ENCODE peak calls at places on chromosomes 2 and 18, in nine cellular contexts. One of them, this sample, is unnamed.
A peak's percentile ranks its signal among the peaks of the same experiment; 100 is the strongest.

GRCh38 chr2:128690431-128690830 is 371.8 kb upstream of the HS6ST1 start:
- DNase-seq in GM12891: no peak
- DNase-seq in NCI-H1105 treated with DMSO at 0.1 percent for 48 hours: no peak
- DNase-seq in activated CD4-positive, alpha-beta T cell treated with anti-CD3 and anti-CD28 coated beads for 24 hours: no peak
- DNase-seq in GM19239: no peak
- DNase-seq in NCI-H1092 treated with DMSO at 0.1 percent for 48 hours: no peak
- DNase-seq in retinal pigment epithelial cell: no peak
- DNase-seq in GM03348: no peak
- DNase-seq in testis: peak; percentile 62
- DNase-seq in this sample: no peak

GRCh38 chr2:218077464-218078216 is 8.6 kb downstream of the RUFY4 start:
- DNase-seq in retinal pigment epithelial cell: no peak
- DNase-seq in activated CD4-positive, alpha-beta T cell treated with anti-CD3 and anti-CD28 coated beads for 24 hours: no peak
- DNase-seq in NCI-H1105 treated with DMSO at 0.1 percent for 48 hours: no peak
- DNase-seq in GM12891: no peak
- DNase-seq in GM19239: no peak
- DNase-seq in testis: no peak
- DNase-seq in GM03348: no peak
- DNase-seq in NCI-H1092 treated with DMSO at 0.1 percent for 48 hours: no peak
- DNase-seq in this sample: no peak

GRCh38 chr2:27798948-27799645 is 27.6 kb downstream of the MRPL33 start:
- DNase-seq in testis: no peak
- DNase-seq in retinal pigment epithelial cell: peak; percentile 100
- DNase-seq in GM19239: no peak
- DNase-seq in GM03348: peak; percentile 93
- DNase-seq in GM12891: no peak
- DNase-seq in NCI-H1105 treated with DMSO at 0.1 percent for 48 hours: no peak
- DNase-seq in activated CD4-positive, alpha-beta T cell treated with anti-CD3 and anti-CD28 coated beads for 24 hours: no peak
- DNase-seq in NCI-H1092 treated with DMSO at 0.1 percent for 48 hours: no peak
- DNase-seq in this sample: no peak

GRCh38 chr2:96427917-96428316 is 77.2 kb downstream of the NEURL3 start:
- DNase-seq in NCI-H1092 treated with DMSO at 0.1 percent for 48 hours: no peak
- DNase-seq in GM12891: no peak
- DNase-seq in retinal pigment epithelial cell: peak; percentile 47
- DNase-seq in GM19239: no peak
- DNase-seq in testis: no peak
- DNase-seq in activated CD4-positive, alpha-beta T cell treated with anti-CD3 and anti-CD28 coated beads for 24 hours: no peak
- DNase-seq in GM03348: peak; percentile 41
- DNase-seq in NCI-H1105 treated with DMSO at 0.1 percent for 48 hours: no peak
- DNase-seq in this sample: no peak

GRCh38 chr2:195382186-195382585 is 274.8 kb upstream of the SLC39A10 start:
- DNase-seq in GM03348: no peak
- DNase-seq in GM12891: no peak
- DNase-seq in NCI-H1092 treated with DMSO at 0.1 percent for 48 hours: no peak
- DNase-seq in activated CD4-positive, alpha-beta T cell treated with anti-CD3 and anti-CD28 coated beads for 24 hours: no peak
- DNase-seq in NCI-H1105 treated with DMSO at 0.1 percent for 48 hours: no peak
- DNase-seq in testis: no peak
- DNase-seq in GM19239: no peak
- DNase-seq in retinal pigment epithelial cell: no peak
- DNase-seq in this sample: no peak

GRCh38 chr2:220465700-220466099 is 838.3 kb downstream of the SLC4A3 start:
- DNase-seq in NCI-H1105 treated with DMSO at 0.1 percent for 48 hours: no peak
- DNase-seq in GM19239: no peak
- DNase-seq in activated CD4-positive, alpha-beta T cell treated with anti-CD3 and anti-CD28 coated beads for 24 hours: no peak
- DNase-seq in GM03348: no peak
- DNase-seq in testis: no peak
- DNase-seq in GM12891: no peak
- DNase-seq in NCI-H1092 treated with DMSO at 0.1 percent for 48 hours: no peak
- DNase-seq in retinal pigment epithelial cell: no peak
- DNase-seq in this sample: no peak

GRCh38 chr2:190328748-190329147 is 9.1 kb upstream of the HIBCH start:
- DNase-seq in NCI-H1105 treated with DMSO at 0.1 percent for 48 hours: no peak
- DNase-seq in GM12891: no peak
- DNase-seq in retinal pigment epithelial cell: no peak
- DNase-seq in activated CD4-positive, alpha-beta T cell treated with anti-CD3 and anti-CD28 coated beads for 24 hours: no peak
- DNase-seq in GM03348: no peak
- DNase-seq in testis: no peak
- DNase-seq in GM19239: no peak
- DNase-seq in NCI-H1092 treated with DMSO at 0.1 percent for 48 hours: no peak
- DNase-seq in this sample: no peak

GRCh38 chr2:180359522-180360282 is 352.6 kb upstream of the CWC22 start:
- DNase-seq in activated CD4-positive, alpha-beta T cell treated with anti-CD3 and anti-CD28 coated beads for 24 hours: no peak
- DNase-seq in testis: peak; percentile 23
- DNase-seq in NCI-H1092 treated with DMSO at 0.1 percent for 48 hours: no peak
- DNase-seq in retinal pigment epithelial cell: no peak
- DNase-seq in GM19239: no peak
- DNase-seq in NCI-H1105 treated with DMSO at 0.1 percent for 48 hours: peak; percentile 50
- DNase-seq in GM03348: no peak
- DNase-seq in GM12891: no peak
- DNase-seq in this sample: no peak

GRCh38 chr2:120231974-120232635 is 8.9 kb upstream of the TMEM185B start:
- DNase-seq in GM12891: peak; percentile 64
- DNase-seq in testis: no peak
- DNase-seq in GM19239: peak; percentile 83
- DNase-seq in NCI-H1092 treated with DMSO at 0.1 percent for 48 hours: no peak
- DNase-seq in activated CD4-positive, alpha-beta T cell treated with anti-CD3 and anti-CD28 coated beads for 24 hours: peak; percentile 51
- DNase-seq in retinal pigment epithelial cell: no peak
- DNase-seq in GM03348: peak; percentile 61
- DNase-seq in NCI-H1105 treated with DMSO at 0.1 percent for 48 hours: no peak
- DNase-seq in this sample: peak; percentile 84

GRCh38 chr18:5895886-5896740 is 791 bp upstream of the TMEM200C start:
- DNase-seq in activated CD4-positive, alpha-beta T cell treated with anti-CD3 and anti-CD28 coated beads for 24 hours: no peak
- DNase-seq in GM19239: no peak
- DNase-seq in retinal pigment epithelial cell: no peak
- DNase-seq in NCI-H1105 treated with DMSO at 0.1 percent for 48 hours: peak; percentile 3
- DNase-seq in testis: peak; percentile 51
- DNase-seq in NCI-H1092 treated with DMSO at 0.1 percent for 48 hours: no peak
- DNase-seq in GM12891: no peak
- DNase-seq in GM03348: peak; percentile 35
- DNase-seq in this sample: peak; percentile 53

GRCh38 chr2:80499095-80499494 is 194.5 kb upstream of the LRRTM1 start:
- DNase-seq in GM19239: no peak
- DNase-seq in GM12891: no peak
- DNase-seq in retinal pigment epithelial cell: peak; percentile 23
- DNase-seq in activated CD4-positive, alpha-beta T cell treated with anti-CD3 and anti-CD28 coated beads for 24 hours: no peak
- DNase-seq in testis: peak; percentile 80
- DNase-seq in NCI-H1092 treated with DMSO at 0.1 percent for 48 hours: peak; percentile 29
- DNase-seq in GM03348: peak; percentile 46
- DNase-seq in NCI-H1105 treated with DMSO at 0.1 percent for 48 hours: peak; percentile 21
- DNase-seq in this sample: no peak

GRCh38 chr2:236656721-236657120 is 87.1 kb downstream of the ACKR3 start:
- DNase-seq in activated CD4-positive, alpha-beta T cell treated with anti-CD3 and anti-CD28 coated beads for 24 hours: no peak
- DNase-seq in NCI-H1105 treated with DMSO at 0.1 percent for 48 hours: no peak
- DNase-seq in NCI-H1092 treated with DMSO at 0.1 percent for 48 hours: no peak
- DNase-seq in GM19239: no peak
- DNase-seq in GM12891: no peak
- DNase-seq in retinal pigment epithelial cell: no peak
- DNase-seq in testis: no peak
- DNase-seq in GM03348: no peak
- DNase-seq in this sample: no peak

GRCh38 chr2:234374671-234375245 is 122.1 kb downstream of the ARL4C start:
- DNase-seq in retinal pigment epithelial cell: no peak
- DNase-seq in GM19239: no peak
- DNase-seq in GM12891: no peak
- DNase-seq in testis: peak; percentile 19
- DNase-seq in NCI-H1105 treated with DMSO at 0.1 percent for 48 hours: no peak
- DNase-seq in GM03348: no peak
- DNase-seq in NCI-H1092 treated with DMSO at 0.1 percent for 48 hours: no peak
- DNase-seq in activated CD4-positive, alpha-beta T cell treated with anti-CD3 and anti-CD28 coated beads for 24 hours: no peak
- DNase-seq in this sample: no peak

GRCh38 chr2:176584333-176584732 is 315.1 kb downstream of the MTX2 start:
- DNase-seq in retinal pigment epithelial cell: no peak
- DNase-seq in GM12891: no peak
- DNase-seq in GM03348: peak; percentile 26
- DNase-seq in GM19239: no peak
- DNase-seq in NCI-H1092 treated with DMSO at 0.1 percent for 48 hours: no peak
- DNase-seq in activated CD4-positive, alpha-beta T cell treated with anti-CD3 and anti-CD28 coated beads for 24 hours: no peak
- DNase-seq in NCI-H1105 treated with DMSO at 0.1 percent for 48 hours: no peak
- DNase-seq in testis: no peak
- DNase-seq in this sample: no peak

GRCh38 chr18:25737710-25738251 is 352.6 kb downstream of the SS18 start:
- DNase-seq in NCI-H1092 treated with DMSO at 0.1 percent for 48 hours: no peak
- DNase-seq in GM12891: no peak
- DNase-seq in activated CD4-positive, alpha-beta T cell treated with anti-CD3 and anti-CD28 coated beads for 24 hours: no peak
- DNase-seq in NCI-H1105 treated with DMSO at 0.1 percent for 48 hours: no peak
- DNase-seq in GM19239: no peak
- DNase-seq in testis: no peak
- DNase-seq in GM03348: peak; percentile 51
- DNase-seq in retinal pigment epithelial cell: peak; percentile 82
- DNase-seq in this sample: no peak

GRCh38 chr2:148989882-148990493 is 48.5 kb upstream of the LYPD6B start:
- DNase-seq in GM03348: peak; percentile 79
- DNase-seq in NCI-H1092 treated with DMSO at 0.1 percent for 48 hours: peak; percentile 40
- DNase-seq in testis: peak; percentile 85
- DNase-seq in GM12891: peak; percentile 43
- DNase-seq in retinal pigment epithelial cell: peak; percentile 63
- DNase-seq in activated CD4-positive, alpha-beta T cell treated with anti-CD3 and anti-CD28 coated beads for 24 hours: peak; percentile 18
- DNase-seq in GM19239: peak; percentile 28
- DNase-seq in NCI-H1105 treated with DMSO at 0.1 percent for 48 hours: peak; percentile 76
- DNase-seq in this sample: peak; percentile 78

GRCh38 chr2:126890136-126890961 is 8.3 kb upstream of the TEX51 start:
- DNase-seq in NCI-H1105 treated with DMSO at 0.1 percent for 48 hours: no peak
- DNase-seq in GM12891: no peak
- DNase-seq in testis: no peak
- DNase-seq in GM03348: no peak
- DNase-seq in NCI-H1092 treated with DMSO at 0.1 percent for 48 hours: no peak
- DNase-seq in activated CD4-positive, alpha-beta T cell treated with anti-CD3 and anti-CD28 coated beads for 24 hours: no peak
- DNase-seq in GM19239: no peak
- DNase-seq in retinal pigment epithelial cell: no peak
- DNase-seq in this sample: no peak

GRCh38 chr2:106192752-106193490 is 1.2 kb downstream of the UXS1 start:
- DNase-seq in GM19239: peak; percentile 29
- DNase-seq in GM03348: peak; percentile 79
- DNase-seq in NCI-H1092 treated with DMSO at 0.1 percent for 48 hours: peak; percentile 24
- DNase-seq in GM12891: peak; percentile 37
- DNase-seq in activated CD4-positive, alpha-beta T cell treated with anti-CD3 and anti-CD28 coated beads for 24 hours: peak; percentile 41
- DNase-seq in NCI-H1105 treated with DMSO at 0.1 percent for 48 hours: peak; percentile 72
- DNase-seq in retinal pigment epithelial cell: peak; percentile 33
- DNase-seq in testis: peak; percentile 23
- DNase-seq in this sample: peak; percentile 78

GRCh38 chr2:121613774-121614173 is 35.5 kb downstream of the CLASP1 start:
- DNase-seq in retinal pigment epithelial cell: no peak
- DNase-seq in NCI-H1092 treated with DMSO at 0.1 percent for 48 hours: no peak
- DNase-seq in NCI-H1105 treated with DMSO at 0.1 percent for 48 hours: no peak
- DNase-seq in GM19239: no peak
- DNase-seq in GM12891: no peak
- DNase-seq in activated CD4-positive, alpha-beta T cell treated with anti-CD3 and anti-CD28 coated beads for 24 hours: no peak
- DNase-seq in GM03348: no peak
- DNase-seq in testis: no peak
- DNase-seq in this sample: no peak

GRCh38 chr2:11508279-11508678 is 25.6 kb upstream of the GREB1 start:
- DNase-seq in GM12891: no peak
- DNase-seq in retinal pigment epithelial cell: no peak
- DNase-seq in NCI-H1105 treated with DMSO at 0.1 percent for 48 hours: no peak
- DNase-seq in GM19239: no peak
- DNase-seq in NCI-H1092 treated with DMSO at 0.1 percent for 48 hours: peak; percentile 41
- DNase-seq in testis: peak; percentile 50
- DNase-seq in activated CD4-positive, alpha-beta T cell treated with anti-CD3 and anti-CD28 coated beads for 24 hours: no peak
- DNase-seq in GM03348: no peak
- DNase-seq in this sample: no peak

GRCh38 chr2:6352247-6352646 is 513.5 kb downstream of the CMPK2 start:
- DNase-seq in testis: no peak
- DNase-seq in GM19239: peak; percentile 13
- DNase-seq in GM03348: no peak
- DNase-seq in activated CD4-positive, alpha-beta T cell treated with anti-CD3 and anti-CD28 coated beads for 24 hours: no peak
- DNase-seq in NCI-H1105 treated with DMSO at 0.1 percent for 48 hours: no peak
- DNase-seq in GM12891: no peak
- DNase-seq in NCI-H1092 treated with DMSO at 0.1 percent for 48 hours: no peak
- DNase-seq in retinal pigment epithelial cell: no peak
- DNase-seq in this sample: peak; percentile 34

GRCh38 chr18:46283268-46283667 is 179.1 kb downstream of the HAUS1 start:
- DNase-seq in GM03348: no peak
- DNase-seq in GM12891: no peak
- DNase-seq in NCI-H1105 treated with DMSO at 0.1 percent for 48 hours: no peak
- DNase-seq in activated CD4-positive, alpha-beta T cell treated with anti-CD3 and anti-CD28 coated beads for 24 hours: no peak
- DNase-seq in NCI-H1092 treated with DMSO at 0.1 percent for 48 hours: no peak
- DNase-seq in GM19239: no peak
- DNase-seq in retinal pigment epithelial cell: no peak
- DNase-seq in testis: no peak
- DNase-seq in this sample: no peak

GRCh38 chr18:46341989-46342525 is 237.9 kb downstream of the HAUS1 start:
- DNase-seq in NCI-H1092 treated with DMSO at 0.1 percent for 48 hours: no peak
- DNase-seq in NCI-H1105 treated with DMSO at 0.1 percent for 48 hours: no peak
- DNase-seq in retinal pigment epithelial cell: no peak
- DNase-seq in GM03348: no peak
- DNase-seq in activated CD4-positive, alpha-beta T cell treated with anti-CD3 and anti-CD28 coated beads for 24 hours: no peak
- DNase-seq in GM19239: no peak
- DNase-seq in GM12891: no peak
- DNase-seq in testis: no peak
- DNase-seq in this sample: no peak

GRCh38 chr2:3628800-3629199 is 29.2 kb upstream of the ALLC start:
- DNase-seq in GM03348: no peak
- DNase-seq in retinal pigment epithelial cell: no peak
- DNase-seq in GM12891: no peak
- DNase-seq in NCI-H1105 treated with DMSO at 0.1 percent for 48 hours: no peak
- DNase-seq in testis: peak; percentile 35
- DNase-seq in activated CD4-positive, alpha-beta T cell treated with anti-CD3 and anti-CD28 coated beads for 24 hours: no peak
- DNase-seq in NCI-H1092 treated with DMSO at 0.1 percent for 48 hours: peak; percentile 42
- DNase-seq in GM19239: no peak
- DNase-seq in this sample: no peak

GRCh38 chr2:182924311-182924710 is 57.9 kb upstream of the FRZB start:
- DNase-seq in retinal pigment epithelial cell: peak; percentile 87
- DNase-seq in testis: no peak
- DNase-seq in NCI-H1105 treated with DMSO at 0.1 percent for 48 hours: no peak
- DNase-seq in activated CD4-positive, alpha-beta T cell treated with anti-CD3 and anti-CD28 coated beads for 24 hours: no peak
- DNase-seq in NCI-H1092 treated with DMSO at 0.1 percent for 48 hours: no peak
- DNase-seq in GM12891: no peak
- DNase-seq in GM19239: no peak
- DNase-seq in GM03348: peak; percentile 52
- DNase-seq in this sample: no peak

GRCh38 chr18:63970803-63971191 is 916 bp downstream of the SERPINB8 start:
- DNase-seq in testis: peak; percentile 46
- DNase-seq in retinal pigment epithelial cell: no peak
- DNase-seq in NCI-H1092 treated with DMSO at 0.1 percent for 48 hours: no peak
- DNase-seq in NCI-H1105 treated with DMSO at 0.1 percent for 48 hours: no peak
- DNase-seq in activated CD4-positive, alpha-beta T cell treated with anti-CD3 and anti-CD28 coated beads for 24 hours: no peak
- DNase-seq in GM19239: no peak
- DNase-seq in GM03348: peak; percentile 75
- DNase-seq in GM12891: no peak
- DNase-seq in this sample: no peak

GRCh38 chr2:218605438-218605837 is 2.3 kb upstream of the PLCD4 start:
- DNase-seq in activated CD4-positive, alpha-beta T cell treated with anti-CD3 and anti-CD28 coated beads for 24 hours: no peak
- DNase-seq in retinal pigment epithelial cell: peak; percentile 6
- DNase-seq in GM03348: peak; percentile 28
- DNase-seq in NCI-H1105 treated with DMSO at 0.1 percent for 48 hours: peak; percentile 21
- DNase-seq in GM19239: no peak
- DNase-seq in testis: peak; percentile 18
- DNase-seq in NCI-H1092 treated with DMSO at 0.1 percent for 48 hours: peak; percentile 83
- DNase-seq in GM12891: no peak
- DNase-seq in this sample: no peak

GRCh38 chr2:240323601-240324291 is 111.7 kb upstream of the GPC1 start:
- DNase-seq in GM03348: peak; percentile 9
- DNase-seq in testis: no peak
- DNase-seq in NCI-H1105 treated with DMSO at 0.1 percent for 48 hours: no peak
- DNase-seq in GM12891: no peak
- DNase-seq in retinal pigment epithelial cell: no peak
- DNase-seq in NCI-H1092 treated with DMSO at 0.1 percent for 48 hours: no peak
- DNase-seq in activated CD4-positive, alpha-beta T cell treated with anti-CD3 and anti-CD28 coated beads for 24 hours: no peak
- DNase-seq in GM19239: no peak
- DNase-seq in this sample: no peak

GRCh38 chr2:121519153-121519552 is 11.5 kb upstream of the RNU4ATAC start:
- DNase-seq in testis: no peak
- DNase-seq in NCI-H1092 treated with DMSO at 0.1 percent for 48 hours: no peak
- DNase-seq in GM12891: no peak
- DNase-seq in NCI-H1105 treated with DMSO at 0.1 percent for 48 hours: no peak
- DNase-seq in GM03348: no peak
- DNase-seq in retinal pigment epithelial cell: no peak
- DNase-seq in activated CD4-positive, alpha-beta T cell treated with anti-CD3 and anti-CD28 coated beads for 24 hours: no peak
- DNase-seq in GM19239: no peak
- DNase-seq in this sample: no peak

GRCh38 chr18:34880882-34881852 is 160.0 kb upstream of the MAPRE2 start:
- DNase-seq in activated CD4-positive, alpha-beta T cell treated with anti-CD3 and anti-CD28 coated beads for 24 hours: no peak
- DNase-seq in GM03348: no peak
- DNase-seq in testis: no peak
- DNase-seq in retinal pigment epithelial cell: peak; percentile 4
- DNase-seq in NCI-H1092 treated with DMSO at 0.1 percent for 48 hours: no peak
- DNase-seq in GM12891: no peak
- DNase-seq in NCI-H1105 treated with DMSO at 0.1 percent for 48 hours: peak; percentile 20
- DNase-seq in GM19239: no peak
- DNase-seq in this sample: no peak

GRCh38 chr18:14945984-14946383 is 198.0 kb downstream of the ANKRD30B start:
- DNase-seq in activated CD4-positive, alpha-beta T cell treated with anti-CD3 and anti-CD28 coated beads for 24 hours: no peak
- DNase-seq in GM12891: no peak
- DNase-seq in testis: no peak
- DNase-seq in NCI-H1092 treated with DMSO at 0.1 percent for 48 hours: no peak
- DNase-seq in NCI-H1105 treated with DMSO at 0.1 percent for 48 hours: no peak
- DNase-seq in GM19239: no peak
- DNase-seq in GM03348: no peak
- DNase-seq in retinal pigment epithelial cell: no peak
- DNase-seq in this sample: no peak